ENCODE peak calls at places on chromosomes 3 and 15, in ten cellular contexts. One of them, this sample, is unnamed.

GRCh38 chr3:161559177-161559998 is 62.8 kb downstream of the OTOL1 start:
- DNase-seq in glutamatergic neuron: no peak
- DNase-seq in aorta: no peak
- DNase-seq in AG09309: no peak
- DNase-seq in CD4-positive, alpha-beta memory T cell: no peak
- DNase-seq in foreskin fibroblast: peak; percentile 20
- DNase-seq in activated CD8-positive, alpha-beta memory T cell treated with anti-CD3 and anti-CD28 coated beads for 4 hours: no peak
- DNase-seq in stimulated activated CD8-positive, alpha-beta memory T cell treated with anti-CD3 and anti-CD28 coated beads, Interleukin-4, amount 100 ng/mL, for 1 hour: no peak
- DNase-seq in right atrium auricular region: no peak
- DNase-seq in NCI-H1092: peak; percentile 43
- DNase-seq in this sample: no peak

GRCh38 chr15:24633082-24633481 is 42.5 kb upstream of the NPAP1 start:
- DNase-seq in glutamatergic neuron: no peak
- DNase-seq in aorta: no peak
- DNase-seq in AG09309: no peak
- DNase-seq in CD4-positive, alpha-beta memory T cell: no peak
- DNase-seq in foreskin fibroblast: no peak
- DNase-seq in activated CD8-positive, alpha-beta memory T cell treated with anti-CD3 and anti-CD28 coated beads for 4 hours: no peak
- DNase-seq in stimulated activated CD8-positive, alpha-beta memory T cell treated with anti-CD3 and anti-CD28 coated beads, Interleukin-4, amount 100 ng/mL, for 1 hour: no peak
- DNase-seq in right atrium auricular region: no peak
- DNase-seq in NCI-H1092: no peak
- DNase-seq in this sample: no peak

GRCh38 chr3:47685037-47685436 is 96.7 kb downstream of the SMARCC1 start:
- DNase-seq in glutamatergic neuron: no peak
- DNase-seq in aorta: no peak
- DNase-seq in AG09309: no peak
- DNase-seq in CD4-positive, alpha-beta memory T cell: no peak
- DNase-seq in foreskin fibroblast: no peak
- DNase-seq in activated CD8-positive, alpha-beta memory T cell treated with anti-CD3 and anti-CD28 coated beads for 4 hours: no peak
- DNase-seq in stimulated activated CD8-positive, alpha-beta memory T cell treated with anti-CD3 and anti-CD28 coated beads, Interleukin-4, amount 100 ng/mL, for 1 hour: no peak
- DNase-seq in right atrium auricular region: no peak
- DNase-seq in NCI-H1092: no peak
- DNase-seq in this sample: no peak

GRCh38 chr3:46931631-46932441 is 44.7 kb downstream of the CCDC12 start:
- DNase-seq in glutamatergic neuron: no peak
- DNase-seq in aorta: peak; percentile 86
- DNase-seq in AG09309: no peak
- DNase-seq in CD4-positive, alpha-beta memory T cell: no peak
- DNase-seq in foreskin fibroblast: peak; percentile 41
- DNase-seq in activated CD8-positive, alpha-beta memory T cell treated with anti-CD3 and anti-CD28 coated beads for 4 hours: no peak
- DNase-seq in stimulated activated CD8-positive, alpha-beta memory T cell treated with anti-CD3 and anti-CD28 coated beads, Interleukin-4, amount 100 ng/mL, for 1 hour: no peak
- DNase-seq in right atrium auricular region: no peak
- DNase-seq in NCI-H1092: no peak
- DNase-seq in this sample: no peak

GRCh38 chr3:150744041-150745026 is 18.6 kb downstream of the SIAH2 start:
- DNase-seq in glutamatergic neuron: no peak
- DNase-seq in aorta: no peak
- DNase-seq in AG09309: no peak
- DNase-seq in CD4-positive, alpha-beta memory T cell: no peak
- DNase-seq in foreskin fibroblast: no peak
- DNase-seq in activated CD8-positive, alpha-beta memory T cell treated with anti-CD3 and anti-CD28 coated beads for 4 hours: no peak
- DNase-seq in stimulated activated CD8-positive, alpha-beta memory T cell treated with anti-CD3 and anti-CD28 coated beads, Interleukin-4, amount 100 ng/mL, for 1 hour: no peak
- DNase-seq in right atrium auricular region: no peak
- DNase-seq in NCI-H1092: no peak
- DNase-seq in this sample: no peak

GRCh38 chr15:77402740-77403379 is 17.0 kb downstream of the PEAK1 start:
- DNase-seq in glutamatergic neuron: no peak
- DNase-seq in aorta: no peak
- DNase-seq in AG09309: peak; percentile 53
- DNase-seq in CD4-positive, alpha-beta memory T cell: no peak
- DNase-seq in foreskin fibroblast: peak; percentile 60
- DNase-seq in activated CD8-positive, alpha-beta memory T cell treated with anti-CD3 and anti-CD28 coated beads for 4 hours: no peak
- DNase-seq in stimulated activated CD8-positive, alpha-beta memory T cell treated with anti-CD3 and anti-CD28 coated beads, Interleukin-4, amount 100 ng/mL, for 1 hour: no peak
- DNase-seq in right atrium auricular region: no peak
- DNase-seq in NCI-H1092: no peak
- DNase-seq in this sample: no peak

GRCh38 chr3:23819599-23820360 is 14.0 kb downstream of the UBE2E1 start:
- DNase-seq in glutamatergic neuron: no peak
- DNase-seq in aorta: no peak
- DNase-seq in AG09309: no peak
- DNase-seq in CD4-positive, alpha-beta memory T cell: no peak
- DNase-seq in foreskin fibroblast: no peak
- DNase-seq in activated CD8-positive, alpha-beta memory T cell treated with anti-CD3 and anti-CD28 coated beads for 4 hours: no peak
- DNase-seq in stimulated activated CD8-positive, alpha-beta memory T cell treated with anti-CD3 and anti-CD28 coated beads, Interleukin-4, amount 100 ng/mL, for 1 hour: no peak
- DNase-seq in right atrium auricular region: no peak
- DNase-seq in NCI-H1092: no peak
- DNase-seq in this sample: no peak

GRCh38 chr3:9903238-9903624 is 583 bp downstream of the IL17RE start:
- DNase-seq in glutamatergic neuron: no peak
- DNase-seq in aorta: peak; percentile 58
- DNase-seq in AG09309: no peak
- DNase-seq in CD4-positive, alpha-beta memory T cell: no peak
- DNase-seq in foreskin fibroblast: peak; percentile 56
- DNase-seq in activated CD8-positive, alpha-beta memory T cell treated with anti-CD3 and anti-CD28 coated beads for 4 hours: no peak
- DNase-seq in stimulated activated CD8-positive, alpha-beta memory T cell treated with anti-CD3 and anti-CD28 coated beads, Interleukin-4, amount 100 ng/mL, for 1 hour: no peak
- DNase-seq in right atrium auricular region: no peak
- DNase-seq in NCI-H1092: no peak
- DNase-seq in this sample: no peak

GRCh38 chr15:67495585-67495984 is 25.3 kb upstream of the C15orf61 start:
- DNase-seq in glutamatergic neuron: no peak
- DNase-seq in aorta: no peak
- DNase-seq in AG09309: no peak
- DNase-seq in CD4-positive, alpha-beta memory T cell: no peak
- DNase-seq in foreskin fibroblast: no peak
- DNase-seq in activated CD8-positive, alpha-beta memory T cell treated with anti-CD3 and anti-CD28 coated beads for 4 hours: no peak
- DNase-seq in stimulated activated CD8-positive, alpha-beta memory T cell treated with anti-CD3 and anti-CD28 coated beads, Interleukin-4, amount 100 ng/mL, for 1 hour: no peak
- DNase-seq in right atrium auricular region: no peak
- DNase-seq in NCI-H1092: no peak
- DNase-seq in this sample: no peak

GRCh38 chr3:159263750-159264561 is 462.1 kb downstream of the MFSD1 start:
- DNase-seq in glutamatergic neuron: peak; percentile 24
- DNase-seq in aorta: no peak
- DNase-seq in AG09309: no peak
- DNase-seq in CD4-positive, alpha-beta memory T cell: no peak
- DNase-seq in foreskin fibroblast: no peak
- DNase-seq in activated CD8-positive, alpha-beta memory T cell treated with anti-CD3 and anti-CD28 coated beads for 4 hours: no peak
- DNase-seq in stimulated activated CD8-positive, alpha-beta memory T cell treated with anti-CD3 and anti-CD28 coated beads, Interleukin-4, amount 100 ng/mL, for 1 hour: no peak
- DNase-seq in right atrium auricular region: no peak
- DNase-seq in NCI-H1092: no peak
- DNase-seq in this sample: no peak

GRCh38 chr3:188594137-188594536 is 440.2 kb downstream of the LPP start:
- DNase-seq in glutamatergic neuron: no peak
- DNase-seq in aorta: no peak
- DNase-seq in AG09309: peak; percentile 80
- DNase-seq in CD4-positive, alpha-beta memory T cell: no peak
- DNase-seq in foreskin fibroblast: peak; percentile 90
- DNase-seq in activated CD8-positive, alpha-beta memory T cell treated with anti-CD3 and anti-CD28 coated beads for 4 hours: no peak
- DNase-seq in stimulated activated CD8-positive, alpha-beta memory T cell treated with anti-CD3 and anti-CD28 coated beads, Interleukin-4, amount 100 ng/mL, for 1 hour: no peak
- DNase-seq in right atrium auricular region: no peak
- DNase-seq in NCI-H1092: no peak
- DNase-seq in this sample: no peak

GRCh38 chr15:69755571-69756310 is 303.1 kb downstream of the RPLP1 start:
- DNase-seq in glutamatergic neuron: no peak
- DNase-seq in aorta: no peak
- DNase-seq in AG09309: no peak
- DNase-seq in CD4-positive, alpha-beta memory T cell: peak; percentile 57
- DNase-seq in foreskin fibroblast: no peak
- DNase-seq in activated CD8-positive, alpha-beta memory T cell treated with anti-CD3 and anti-CD28 coated beads for 4 hours: peak; percentile 68
- DNase-seq in stimulated activated CD8-positive, alpha-beta memory T cell treated with anti-CD3 and anti-CD28 coated beads, Interleukin-4, amount 100 ng/mL, for 1 hour: peak; percentile 24
- DNase-seq in right atrium auricular region: no peak
- DNase-seq in NCI-H1092: no peak
- DNase-seq in this sample: no peak

GRCh38 chr15:38474155-38474757 is 20.3 kb downstream of the FAM98B start:
- DNase-seq in glutamatergic neuron: no peak
- DNase-seq in aorta: no peak
- DNase-seq in AG09309: peak; percentile 63
- DNase-seq in CD4-positive, alpha-beta memory T cell: peak; percentile 69
- DNase-seq in foreskin fibroblast: peak; percentile 29
- DNase-seq in activated CD8-positive, alpha-beta memory T cell treated with anti-CD3 and anti-CD28 coated beads for 4 hours: no peak
- DNase-seq in stimulated activated CD8-positive, alpha-beta memory T cell treated with anti-CD3 and anti-CD28 coated beads, Interleukin-4, amount 100 ng/mL, for 1 hour: no peak
- DNase-seq in right atrium auricular region: no peak
- DNase-seq in NCI-H1092: peak; percentile 5
- DNase-seq in this sample: no peak